ENCODE peak calls at places on chromosome 3, in nine cellular contexts. F is lung, A is psoas muscle, N is HCT116, E is Panc1, R is ovary, P is suprapubic skin, L is spleen, K is GM23338. S is an unnamed sample.

GRCh38 chr3:139832998-139833397 is 102.0 kb upstream of the CLSTN2 start:
- DNase-seq in K (no peak), P (no peak), R (no peak), N (no peak), A (no peak), F (no peak), L (no peak), E (no peak), S (no peak)

GRCh38 chr3:29335438-29335837 is 54.6 kb downstream of the RBMS3 start:
- DNase-seq in N (peak; percentile 15), F (peak; percentile 90), A (peak; percentile 67), K (peak; percentile 45), L (peak; percentile 67), P (peak; percentile 70), R (peak; percentile 73), E (no peak), S (peak; percentile 50)

GRCh38 chr3:10889206-10889960 is 73.4 kb downstream of the SLC6A11 start:
- DNase-seq in F (no peak), R (no peak), L (no peak), N (no peak), E (no peak), P (no peak), K (no peak), A (no peak), S (no peak)

GRCh38 chr3:135895734-135896121 is 69.8 kb upstream of the PPP2R3A start:
- DNase-seq in R (no peak), E (no peak), N (no peak), A (no peak), K (no peak), F (no peak), P (no peak), L (no peak), S (no peak)

GRCh38 chr3:194879126-194879887 is 193.6 kb downstream of the FAM43A start:
- DNase-seq in F (no peak), E (no peak), K (no peak), L (peak; percentile 80), N (no peak), R (no peak), A (no peak), P (no peak), S (no peak)

GRCh38 chr3:112253301-112253971 is 40.6 kb downstream of the SLC9C1 start:
- DNase-seq in E (no peak), L (no peak), R (no peak), P (no peak), K (no peak), A (no peak), F (no peak), N (no peak), S (no peak)

GRCh38 chr3:122512284-122512683 is 2.5 kb downstream of the KPNA1 start:
- DNase-seq in A (no peak), K (peak; percentile 29), R (no peak), F (no peak), L (peak; percentile 53), N (no peak), E (no peak), P (no peak), S (no peak)

GRCh38 chr3:179504371-179504770 is 53.1 kb upstream of the GNB4 start:
- DNase-seq in L (no peak), P (no peak), N (no peak), A (no peak), K (no peak), E (no peak), F (no peak), R (no peak), S (no peak)

GRCh38 chr3:73740041-73740440 is 115.3 kb upstream of the PDZRN3 start:
- DNase-seq in E (no peak), A (no peak), P (no peak), R (no peak), K (no peak), F (no peak), L (no peak), N (no peak), S (no peak)

GRCh38 chr3:186990878-186991308 is 60.6 kb downstream of the ST6GAL1 start:
- DNase-seq in L (no peak), E (no peak), R (no peak), A (no peak), N (peak; percentile 79), P (no peak), F (no peak), K (no peak), S (no peak)

GRCh38 chr3:38628835-38629234 is 20.7 kb downstream of the SCN5A start:
- DNase-seq in R (no peak), K (no peak), N (no peak), A (no peak), F (no peak), L (no peak), E (no peak), P (no peak), S (no peak)

GRCh38 chr3:120153294-120153693 is 59.0 kb upstream of the GSK3B start:
- DNase-seq in F (no peak), A (no peak), R (no peak), N (no peak), E (no peak), K (no peak), L (no peak), P (no peak), S (no peak)

GRCh38 chr3:117074833-117075232 is 365.3 kb downstream of the TUSC7 start:
- DNase-seq in N (no peak), L (no peak), E (no peak), R (no peak), K (no peak), A (no peak), P (no peak), F (no peak), S (no peak)

GRCh38 chr3:110327870-110328269 is 743.7 kb upstream of the NECTIN3 start:
- DNase-seq in A (no peak), N (no peak), E (no peak), K (no peak), F (no peak), L (no peak), R (no peak), P (no peak), S (no peak)

GRCh38 chr3:126146525-126147146 is 33.8 kb downstream of the ALDH1L1 start:
- DNase-seq in P (peak; percentile 41), L (peak; percentile 66), E (no peak), R (no peak), A (peak; percentile 33), N (no peak), F (peak; percentile 28), K (no peak), S (peak; percentile 5)

GRCh38 chr3:129524081-129524480 is 4.4 kb upstream of the RHO start:
- DNase-seq in E (no peak), F (no peak), L (no peak), K (no peak), R (no peak), P (no peak), N (no peak), A (no peak), S (no peak)

GRCh38 chr3:181713673-181714270 is 2.0 kb downstream of the SOX2 start:
- DNase-seq in F (no peak), K (no peak), L (no peak), A (no peak), E (no peak), R (no peak), P (no peak), N (no peak), S (no peak)
- H3K27me3 ChIP-seq in F (peaks cover 27% of the 10 kb centered on the region), K (peaks cover 3% of the 10 kb centered on the region), L (peaks cover 83% of the 10 kb centered on the region), A (peaks cover 28% of the 10 kb centered on the region), E (peaks cover 41% of the 10 kb centered on the region), R (no peaks in the 10 kb centered on the region), P (peaks cover 100% of the 10 kb centered on the region), N (peaks cover 3% of the 10 kb centered on the region), S (peaks cover 98% of the 10 kb centered on the region)

DNA sequence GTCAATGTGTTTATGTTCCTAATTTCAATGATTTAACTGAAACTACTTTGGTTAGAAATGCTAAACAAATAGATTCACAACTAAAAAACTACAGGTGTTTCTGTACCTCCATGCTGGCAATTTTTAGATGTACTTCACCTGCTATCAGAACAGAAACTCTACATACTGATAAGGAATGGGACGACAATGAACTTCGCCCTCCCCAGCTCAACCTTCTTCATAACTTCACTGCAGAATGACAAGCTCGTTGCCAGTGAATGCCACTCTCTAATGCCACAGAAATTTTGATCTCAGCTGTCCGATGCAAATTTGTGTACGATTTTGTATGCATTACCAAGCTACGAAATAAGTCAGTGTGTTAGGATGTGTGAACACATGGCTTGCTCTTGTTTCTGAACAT is 133.4 kb downstream of the FOXP1 start:
- DNase-seq in R (no peak), L (no peak), P (no peak), A (no peak), F (no peak), N (no peak), E (no peak), K (no peak), S (no peak)
- H3K4me1 ChIP-seq in R (peaks cover 2% of the 10 kb centered on the region), L (peaks cover 48% of the 10 kb centered on the region), P (peaks cover 42% of the 10 kb centered on the region), A (peaks cover 28% of the 10 kb centered on the region), F (peaks cover 9% of the 10 kb centered on the region), N (no peaks in the 10 kb centered on the region), E (no peaks in the 10 kb centered on the region), K (peaks cover 4% of the 10 kb centered on the region), S (peaks cover 3% of the 10 kb centered on the region)

DNA sequence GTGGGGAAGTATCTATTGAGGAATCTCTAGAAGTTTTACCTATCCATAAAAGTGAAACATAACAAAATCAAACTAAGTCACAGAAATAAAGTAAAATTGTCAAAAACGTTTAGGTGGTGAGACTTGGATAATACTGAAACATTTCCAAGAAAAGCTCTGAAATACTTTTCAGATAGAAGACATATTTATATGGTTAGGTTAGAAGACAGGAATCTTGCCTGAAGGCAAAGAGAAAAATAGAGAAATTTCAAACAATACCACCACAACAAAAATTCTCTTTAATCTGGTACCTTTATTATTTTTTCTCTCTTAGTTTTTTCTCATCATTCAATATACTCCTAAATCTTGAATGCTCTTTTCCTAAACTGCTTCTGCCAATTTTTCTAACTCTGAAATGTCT is 222.7 kb upstream of the PLSCR5 start:
- DNase-seq in P (no peak), A (no peak), L (no peak), F (no peak), N (no peak), E (no peak), K (no peak), R (no peak), S (no peak)
- H3K27me3 ChIP-seq in P (no peaks in the 10 kb centered on the region), A (no peaks in the 10 kb centered on the region), L (no peaks in the 10 kb centered on the region), F (no peaks in the 10 kb centered on the region), N (no peaks in the 10 kb centered on the region), E (no peaks in the 10 kb centered on the region), K (no peaks in the 10 kb centered on the region), R (no peaks in the 10 kb centered on the region), S (no peaks in the 10 kb centered on the region)

GRCh38 chr3:49006591-49007067 is 562 bp upstream of the WDR6 start:
- DNase-seq in P (peak; percentile 82), K (peak; percentile 21), F (no peak), A (peak; percentile 72), L (no peak), N (no peak), E (no peak), R (peak; percentile 69), S (no peak)

GRCh38 chr3:49009391-49009790 is 2.2 kb downstream of the WDR6 start:
- DNase-seq in K (no peak), P (no peak), A (no peak), L (no peak), F (no peak), E (no peak), N (no peak), R (no peak), S (no peak)

GRCh38 chr3:49005998-49006397 is 1.2 kb upstream of the WDR6 start:
- DNase-seq in F (no peak), L (no peak), K (no peak), E (no peak), R (no peak), P (no peak), A (no peak), N (no peak), S (no peak)

GRCh38 chr3:49007068-49007770 is at the start of gene WDR6:
- DNase-seq in K (peak; percentile 99), F (peak; percentile 96), N (peak; percentile 94), R (peak; percentile 98), L (peak; percentile 99), E (peak; percentile 82), P (peak; percentile 98), A (peak; percentile 98), S (peak; percentile 98)

GRCh38 chr3:49007771-49008528 is 759 bp downstream of the WDR6 start:
- DNase-seq in E (no peak), R (peak; percentile 92), L (peak; percentile 97), K (peak; percentile 96), F (peak; percentile 93), A (peak; percentile 95), N (peak; percentile 72), P (peak; percentile 96), S (peak; percentile 82)
- H3K4me1 ChIP-seq in E (peaks cover 13% of the 10 kb centered on the region), R (peaks cover 6% of the 10 kb centered on the region), L (peaks cover 27% of the 10 kb centered on the region), K (peaks cover 9% of the 10 kb centered on the region), F (peaks cover 14% of the 10 kb centered on the region), A (peaks cover 36% of the 10 kb centered on the region), N (peaks cover 3% of the 10 kb centered on the region), P (peaks cover 37% of the 10 kb centered on the region), S (no peaks in the 10 kb centered on the region)

S was measured in breast epithelium.